ENCODE peak calls at places on chromosomes 5 and 9, in four cellular contexts. One of them, this sample, is unnamed.

GRCh38 chr5:148482697-148483462 is 99.1 kb downstream of the FBXO38 start:
- DNase-seq in transverse colon: peak; percentile 28
- DNase-seq in stomach: peak; percentile 58
- DNase-seq in sigmoid colon: no peak
- DNase-seq in this sample: peak; percentile 17

GRCh38 chr5:5751987-5752386 is 329.5 kb downstream of the ICE1 start:
- DNase-seq in transverse colon: no peak
- DNase-seq in stomach: no peak
- DNase-seq in sigmoid colon: no peak
- DNase-seq in this sample: no peak

GRCh38 chr5:34034497-34035327 is 8.3 kb downstream of the C1QTNF3 start:
- DNase-seq in stomach: no peak
- DNase-seq in sigmoid colon: no peak
- DNase-seq in transverse colon: no peak
- DNase-seq in this sample: no peak

GRCh38 chr5:115460476-115460875 is 84.1 kb downstream of the FEM1C start:
- DNase-seq in transverse colon: no peak
- DNase-seq in sigmoid colon: no peak
- DNase-seq in stomach: peak; percentile 80
- DNase-seq in this sample: no peak

GRCh38 chr9:116940614-116941215 is 253.6 kb downstream of the TRIM32 start:
- DNase-seq in transverse colon: no peak
- DNase-seq in sigmoid colon: no peak
- DNase-seq in stomach: no peak
- DNase-seq in this sample: no peak

GRCh38 chr5:74555991-74556390 is 84.5 kb downstream of the ENC1 start:
- DNase-seq in sigmoid colon: no peak
- DNase-seq in stomach: no peak
- DNase-seq in transverse colon: no peak
- DNase-seq in this sample: no peak

GRCh38 chr9:120937127-120937526 is 10.5 kb upstream of the TRAF1 start:
- DNase-seq in stomach: no peak
- DNase-seq in sigmoid colon: peak; percentile 71
- DNase-seq in transverse colon: no peak
- DNase-seq in this sample: peak; percentile 49

GRCh38 chr5:173625686-173626500 is 9.4 kb upstream of the BOD1 start:
- DNase-seq in sigmoid colon: no peak
- DNase-seq in transverse colon: no peak
- DNase-seq in stomach: no peak
- DNase-seq in this sample: no peak

GRCh38 chr5:80255425-80255751 is 460 bp downstream of the SERINC5 start:
- DNase-seq in stomach: peak; percentile 73
- DNase-seq in sigmoid colon: peak; percentile 88
- DNase-seq in transverse colon: peak; percentile 81
- DNase-seq in this sample: no peak

GRCh38 chr5:96997265-96997859 is 61.5 kb downstream of the LNPEP start:
- DNase-seq in transverse colon: no peak
- DNase-seq in sigmoid colon: no peak
- DNase-seq in stomach: no peak
- DNase-seq in this sample: peak; percentile 16

GRCh38 chr5:150158170-150158949 is 2.7 kb upstream of the PDGFRB start:
- DNase-seq in sigmoid colon: no peak
- DNase-seq in stomach: no peak
- DNase-seq in transverse colon: no peak
- DNase-seq in this sample: no peak

GRCh38 chr5:115209279-115209678 is 39.6 kb upstream of the TRIM36 start:
- DNase-seq in transverse colon: peak; percentile 36
- DNase-seq in sigmoid colon: no peak
- DNase-seq in stomach: no peak
- DNase-seq in this sample: no peak

GRCh38 chr5:78757269-78758053 is 108.9 kb upstream of the LHFPL2 start:
- DNase-seq in transverse colon: no peak
- DNase-seq in stomach: no peak
- DNase-seq in sigmoid colon: no peak
- DNase-seq in this sample: peak; percentile 45

GRCh38 chr5:95984287-95984938 is 22.8 kb upstream of the ELL2 start:
- DNase-seq in sigmoid colon: no peak
- DNase-seq in stomach: no peak
- DNase-seq in transverse colon: no peak
- DNase-seq in this sample: no peak

GRCh38 chr5:123091258-123091987 is 2.4 kb downstream of the PRDM6 start:
- DNase-seq in transverse colon: no peak
- DNase-seq in sigmoid colon: no peak
- DNase-seq in stomach: no peak
- DNase-seq in this sample: no peak

GRCh38 chr5:137894586-137894985 is 5.3 kb downstream of the PKD2L2 start:
- DNase-seq in transverse colon: no peak
- DNase-seq in sigmoid colon: no peak
- DNase-seq in stomach: no peak
- DNase-seq in this sample: no peak

GRCh38 chr9:23824241-23825142 is 1.5 kb downstream of the ELAVL2 start:
- DNase-seq in transverse colon: peak; percentile 20
- DNase-seq in stomach: no peak
- DNase-seq in sigmoid colon: no peak
- DNase-seq in this sample: no peak

GRCh38 chr5:3329427-3329826 is 266.2 kb upstream of the IRX1 start:
- DNase-seq in transverse colon: no peak
- DNase-seq in sigmoid colon: no peak
- DNase-seq in stomach: no peak
- DNase-seq in this sample: no peak

DNA sequence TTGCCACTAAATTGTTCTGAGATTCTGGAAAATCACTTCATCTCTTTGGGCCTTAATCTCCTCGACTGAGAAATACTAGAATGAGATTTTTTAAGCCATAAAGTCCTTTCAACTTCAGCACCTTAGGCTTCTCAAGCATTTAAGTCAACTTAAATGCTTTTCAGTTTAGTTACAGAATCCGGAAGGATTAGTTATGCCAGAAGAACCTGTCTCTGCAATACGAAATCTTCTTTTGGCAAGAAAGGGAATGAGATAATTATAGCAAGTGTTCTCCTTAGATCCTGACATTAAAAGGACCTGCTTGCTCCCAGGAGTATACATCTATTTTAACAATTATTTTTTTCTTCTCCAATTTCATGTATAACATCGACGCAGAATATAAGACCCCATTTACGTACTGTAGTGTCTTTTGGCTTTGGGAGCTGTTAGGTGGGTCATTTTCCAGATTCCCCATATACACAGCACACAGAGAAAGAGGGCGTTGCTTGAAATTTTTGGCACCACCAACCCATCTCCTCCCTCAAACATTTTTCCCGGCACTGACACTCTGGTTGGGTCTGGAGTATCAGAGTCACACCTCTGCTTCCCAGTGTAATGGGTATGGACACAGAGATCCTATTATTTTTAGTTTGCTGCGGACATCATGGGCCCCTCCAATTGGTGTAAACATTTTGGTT is 43.6 kb upstream of the CLINT1 start:
- DNase-seq in transverse colon: no peak
- DNase-seq in stomach: no peak
- DNase-seq in sigmoid colon: no peak
- DNase-seq in this sample: no peak
- H3K27ac ChIP-seq in transverse colon: peak overlapping the region; percentile 19
- H3K27ac ChIP-seq in stomach: no peak overlapping the region
- H3K27ac ChIP-seq in sigmoid colon: peak overlapping the region; percentile 63
- H3K27ac ChIP-seq in this sample: no peak overlapping the region

GRCh38 chr5:94223231-94223630 is 395.2 kb downstream of the KIAA0825 start:
- DNase-seq in stomach: no peak
- DNase-seq in sigmoid colon: no peak
- DNase-seq in transverse colon: no peak
- DNase-seq in this sample: no peak

GRCh38 chr5:94217216-94217615 is 401.2 kb downstream of the KIAA0825 start:
- DNase-seq in transverse colon: no peak
- DNase-seq in sigmoid colon: no peak
- DNase-seq in stomach: no peak
- DNase-seq in this sample: no peak

GRCh38 chr5:94217745-94218144 is 400.7 kb downstream of the KIAA0825 start:
- DNase-seq in stomach: no peak
- DNase-seq in transverse colon: no peak
- DNase-seq in sigmoid colon: no peak
- DNase-seq in this sample: no peak

DNA sequence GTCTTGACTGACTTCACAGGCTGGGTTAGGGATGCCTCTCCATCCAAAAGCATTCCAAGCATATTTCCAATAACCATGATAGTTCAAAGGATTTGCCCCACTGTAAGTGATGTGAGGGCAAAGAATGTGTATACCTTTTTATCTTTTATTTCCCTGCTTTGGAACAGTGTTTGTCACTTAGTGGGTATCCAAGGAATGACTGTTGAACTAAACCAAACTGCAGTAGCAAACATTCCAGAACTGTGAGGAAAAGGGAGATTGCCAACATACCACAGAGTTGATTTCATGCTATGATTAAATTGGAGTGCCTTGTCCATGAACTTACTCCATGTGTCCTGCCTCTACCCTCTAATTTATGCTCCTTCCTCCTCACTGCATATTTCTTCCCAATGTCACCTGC is 400.0 kb downstream of the KIAA0825 start:
- DNase-seq in stomach: no peak
- DNase-seq in sigmoid colon: no peak
- DNase-seq in transverse colon: no peak
- DNase-seq in this sample: no peak
- TF ChIP-seq POLR2A in stomach: no peak
- TF ChIP-seq POLR2A in sigmoid colon: no peak
- TF ChIP-seq POLR2A in transverse colon: no peak
- TF ChIP-seq POLR2A in this sample: no peak

GRCh38 chr5:111229871-111230812 is 6.0 kb downstream of the CAMK4 start:
- DNase-seq in sigmoid colon: no peak
- DNase-seq in stomach: no peak
- DNase-seq in transverse colon: no peak
- DNase-seq in this sample: no peak

GRCh38 chr5:111229126-111229525 is 4.9 kb downstream of the CAMK4 start:
- DNase-seq in transverse colon: no peak
- DNase-seq in sigmoid colon: no peak
- DNase-seq in stomach: no peak
- DNase-seq in this sample: no peak

GRCh38 chr5:111233050-111233370 is 8.8 kb downstream of the CAMK4 start:
- DNase-seq in sigmoid colon: no peak
- DNase-seq in transverse colon: no peak
- DNase-seq in stomach: no peak
- DNase-seq in this sample: no peak

GRCh38 chr5:111232311-111233049 is 8.3 kb downstream of the CAMK4 start:
- DNase-seq in sigmoid colon: no peak
- DNase-seq in transverse colon: no peak
- DNase-seq in stomach: no peak
- DNase-seq in this sample: no peak

DNA sequence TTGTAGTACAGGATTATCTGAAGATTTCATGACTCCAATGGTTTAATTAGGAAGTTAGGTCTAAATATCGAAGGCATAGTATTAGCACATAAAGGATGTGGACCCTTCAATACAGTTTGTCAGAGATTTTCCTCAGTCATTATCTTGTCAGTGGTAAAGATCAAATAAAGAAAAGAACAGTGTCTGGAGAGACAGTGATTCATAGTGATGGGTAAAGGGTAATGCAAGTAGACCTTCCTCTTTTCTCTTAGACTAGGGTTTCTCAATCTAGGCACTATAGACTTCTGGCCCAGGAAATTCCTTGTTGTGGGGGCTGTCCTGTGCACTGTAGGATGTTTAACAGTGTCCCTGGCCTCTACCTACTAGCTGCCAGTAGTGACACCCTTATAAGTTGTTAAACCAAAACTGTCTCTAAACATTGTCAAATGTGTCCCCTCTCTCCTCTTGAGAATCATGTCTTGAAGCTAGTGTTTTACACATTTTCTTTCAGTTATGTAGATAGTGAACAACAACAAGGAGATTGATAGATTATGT is 6.9 kb downstream of the CAMK4 start:
- DNase-seq in sigmoid colon: no peak
- DNase-seq in stomach: no peak
- DNase-seq in transverse colon: no peak
- DNase-seq in this sample: no peak
- TF ChIP-seq EP300 in sigmoid colon: no peak
- TF ChIP-seq EP300 in stomach: no peak
- TF ChIP-seq EP300 in transverse colon: no peak
- TF ChIP-seq EP300 in this sample: no peak

GRCh38 chr9:129072171-129072570 is 8.7 kb upstream of the DOLPP1 start:
- DNase-seq in stomach: no peak
- DNase-seq in transverse colon: no peak
- DNase-seq in sigmoid colon: no peak
- DNase-seq in this sample: no peak
- H3K27ac ChIP-seq in stomach: no peak overlapping the region
- H3K27ac ChIP-seq in transverse colon: no peak overlapping the region
- H3K27ac ChIP-seq in sigmoid colon: no peak overlapping the region
- H3K27ac ChIP-seq in this sample: no peak overlapping the region

GRCh38 chr5:65925601-65926275 is 637 bp upstream of the ERBIN start:
- DNase-seq in sigmoid colon: peak; percentile 89
- DNase-seq in transverse colon: peak; percentile 85
- DNase-seq in stomach: peak; percentile 84
- DNase-seq in this sample: peak; percentile 59

GRCh38 chr5:65924366-65925093 is 1.8 kb upstream of the ERBIN start:
- DNase-seq in sigmoid colon: no peak
- DNase-seq in stomach: no peak
- DNase-seq in transverse colon: no peak
- DNase-seq in this sample: no peak

GRCh38 chr5:65926276-65926761 is at the start of gene ERBIN:
- DNase-seq in stomach: peak; percentile 87
- DNase-seq in transverse colon: peak; percentile 90
- DNase-seq in sigmoid colon: peak; percentile 92
- DNase-seq in this sample: peak; percentile 59

GRCh38 chr5:65926893-65927292 is 518 bp downstream of the ERBIN start:
- DNase-seq in sigmoid colon: no peak
- DNase-seq in transverse colon: peak; percentile 19
- DNase-seq in stomach: no peak
- DNase-seq in this sample: no peak

GRCh38 chr5:65925094-65925600 is 1.2 kb upstream of the ERBIN start:
- DNase-seq in sigmoid colon: peak; percentile 87
- DNase-seq in transverse colon: peak; percentile 82
- DNase-seq in stomach: peak; percentile 76
- DNase-seq in this sample: peak; percentile 55
- TF ChIP-seq POLR2A in sigmoid colon: no peak
- TF ChIP-seq POLR2A in transverse colon: peak; percentile 51
- TF ChIP-seq POLR2A in stomach: no peak
- TF ChIP-seq POLR2A in this sample: no peak

DNA sequence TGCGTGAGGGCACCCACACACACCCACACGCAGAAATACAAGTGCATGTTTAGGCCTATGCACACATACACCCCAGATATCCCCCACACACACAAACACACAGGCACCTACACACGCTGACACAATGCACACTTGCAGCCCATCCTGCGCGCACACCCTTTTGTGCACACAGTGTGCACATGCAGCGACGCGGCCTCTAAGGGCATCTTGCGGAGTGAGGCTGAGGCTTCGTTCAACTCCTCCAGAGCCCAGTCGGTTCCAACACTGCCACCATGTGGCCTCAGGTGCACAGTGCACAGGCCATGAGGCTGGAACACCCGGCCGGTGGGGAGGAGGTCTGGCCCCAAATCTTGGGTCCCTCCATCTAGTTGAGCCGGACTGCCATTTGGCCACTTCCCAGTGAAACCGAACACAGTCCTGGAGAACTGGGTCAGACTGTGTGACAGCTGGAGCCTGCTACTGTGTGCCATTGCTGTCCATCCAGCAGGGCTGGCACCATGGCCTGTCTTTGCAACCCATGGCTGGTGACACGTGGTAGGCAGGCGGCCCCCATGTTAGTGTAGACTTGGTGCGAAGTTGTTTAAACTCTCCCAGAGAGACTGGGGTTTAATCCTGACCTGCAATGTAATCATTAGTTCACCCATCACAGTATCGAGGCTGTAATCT is 97.7 kb upstream of the MVB12B start:
- DNase-seq in sigmoid colon: peak; percentile 84
- DNase-seq in transverse colon: peak; percentile 69
- DNase-seq in stomach: peak; percentile 72
- DNase-seq in this sample: peak; percentile 74
- TF ChIP-seq EP300 in sigmoid colon: no peak
- TF ChIP-seq EP300 in transverse colon: no peak
- TF ChIP-seq EP300 in stomach: no peak
- TF ChIP-seq EP300 in this sample: no peak

GRCh38 chr5:126614189-126614588 is 13.4 kb downstream of the PHAX start:
- DNase-seq in stomach: no peak
- DNase-seq in transverse colon: no peak
- DNase-seq in sigmoid colon: no peak
- DNase-seq in this sample: no peak
- H3K27ac ChIP-seq in stomach: no peak overlapping the region
- H3K27ac ChIP-seq in transverse colon: no peak overlapping the region
- H3K27ac ChIP-seq in sigmoid colon: no peak overlapping the region
- H3K27ac ChIP-seq in this sample: no peak overlapping the region

This sample was measured in tibial nerve.